ENCODE peak calls at places on chromosomes 2 and 18, in nine cellular contexts. K is NCI-H2029; L is GM04504; H is choroid plexus epithelial cell; Y is NCI-H1092 treated with DMSO at 0.1 percent for 48 hours; Q is GM13976; F is right atrium auricular region; S is central memory CD4-positive, alpha-beta T cell; G is tibial nerve. O is an unnamed sample.

GRCh38 chr2:135829420-135829983 is 7.5 kb downstream of the LCT start:
- DNase-seq in K (peak), L (no peak), H (no peak), Y (peak), Q (no peak), F (no peak), S (no peak), G (no peak), O (no peak)

GRCh38 chr2:192813341-192813740 is 618.6 kb upstream of the TMEFF2 start:
- DNase-seq in K (no peak), L (no peak), H (no peak), Y (no peak), Q (no peak), F (no peak), S (no peak), G (no peak), O (no peak)

GRCh38 chr2:45938649-45939511 is 287.4 kb downstream of the PRKCE start:
- DNase-seq in K (no peak), L (peak), H (peak), Y (no peak), Q (no peak), F (peak), S (no peak), G (peak), O (no peak)

GRCh38 chr2:44805391-44805790 is 136.1 kb upstream of the SIX3 start:
- DNase-seq in K (no peak), L (no peak), H (no peak), Y (no peak), Q (no peak), F (no peak), S (no peak), G (no peak), O (no peak)

GRCh38 chr18:12010187-12010802 is 29.0 kb downstream of the IMPA2 start:
- DNase-seq in K (peak), L (no peak), H (no peak), Y (no peak), Q (no peak), F (no peak), S (no peak), G (no peak), O (no peak)

GRCh38 chr2:139177041-139177440 is 396.9 kb upstream of the NXPH2 start:
- DNase-seq in K (no peak), L (no peak), H (no peak), Y (peak), Q (no peak), F (no peak), S (no peak), G (no peak), O (no peak)

GRCh38 chr2:53905396-53905795 is 45.6 kb upstream of the GPR75 start:
- DNase-seq in K (no peak), L (no peak), H (no peak), Y (no peak), Q (no peak), F (no peak), S (no peak), G (no peak), O (no peak)

GRCh38 chr2:82790277-82791021 is 1668.6 kb downstream of the SUCLG1 start:
- DNase-seq in K (peak), L (peak), H (peak), Y (peak), Q (no peak), F (no peak), S (no peak), G (no peak), O (no peak)

GRCh38 chr2:72932045-72932444 is 14.7 kb downstream of the EMX1 start:
- DNase-seq in K (no peak), L (no peak), H (peak), Y (no peak), Q (no peak), F (no peak), S (no peak), G (no peak), O (no peak)

GRCh38 chr2:215506604-215506990 is 70.7 kb upstream of the FN1 start:
- DNase-seq in K (no peak), L (no peak), H (no peak), Y (no peak), Q (no peak), F (no peak), S (no peak), G (no peak), O (no peak)

GRCh38 chr2:190640124-190640523 is 8.8 kb upstream of the NAB1 start:
- DNase-seq in K (no peak), L (no peak), H (peak), Y (no peak), Q (no peak), F (no peak), S (no peak), G (no peak), O (no peak)

GRCh38 chr2:118803012-118803411 is 44.4 kb downstream of the EN1 start:
- DNase-seq in K (no peak), L (no peak), H (no peak), Y (no peak), Q (no peak), F (no peak), S (no peak), G (no peak), O (no peak)

GRCh38 chr2:224407241-224407680 is 5.4 kb upstream of the FAM124B start:
- DNase-seq in K (no peak), L (no peak), H (no peak), Y (no peak), Q (no peak), F (no peak), S (no peak), G (no peak), O (no peak)

GRCh38 chr2:195021704-195022513 is 635.1 kb upstream of the SLC39A10 start:
- DNase-seq in K (no peak), L (no peak), H (no peak), Y (no peak), Q (no peak), F (no peak), S (no peak), G (no peak), O (no peak)

GRCh38 chr18:26978812-26979341 is 113.4 kb upstream of the AQP4 start:
- DNase-seq in K (no peak), L (no peak), H (no peak), Y (no peak), Q (peak), F (no peak), S (no peak), G (no peak), O (no peak)

GRCh38 chr2:177906041-177906718 is 166.4 kb downstream of the PDE11A start:
- DNase-seq in K (peak), L (peak), H (peak), Y (peak), Q (peak), F (no peak), S (peak), G (peak), O (peak)

GRCh38 chr18:65477450-65477849 is 273.4 kb upstream of the CDH7 start:
- DNase-seq in K (no peak), L (no peak), H (no peak), Y (no peak), Q (no peak), F (no peak), S (no peak), G (no peak), O (no peak)

GRCh38 chr2:94875064-94875819 is 4.0 kb downstream of the TEKT4 start:
- DNase-seq in K (no peak), L (no peak), H (no peak), Y (no peak), Q (no peak), F (no peak), S (no peak), G (no peak), O (no peak)

GRCh38 chr2:33859791-33860461 is 260.8 kb upstream of the FAM98A start:
- DNase-seq in K (no peak), L (no peak), H (no peak), Y (no peak), Q (no peak), F (no peak), S (no peak), G (no peak), O (no peak)

GRCh38 chr2:139427164-139427563 is 647.0 kb upstream of the NXPH2 start:
- DNase-seq in K (no peak), L (no peak), H (no peak), Y (no peak), Q (no peak), F (no peak), S (no peak), G (no peak), O (no peak)

GRCh38 chr2:88066543-88066942 is 1.1 kb upstream of the SMYD1 start:
- DNase-seq in K (no peak), L (no peak), H (no peak), Y (no peak), Q (no peak), F (no peak), S (no peak), G (no peak), O (no peak)

GRCh38 chr2:43223412-43224040 is 2.9 kb downstream of the ZFP36L2 start:
- DNase-seq in K (no peak), L (no peak), H (peak), Y (no peak), Q (no peak), F (no peak), S (peak), G (no peak), O (no peak)

GRCh38 chr18:48991299-48992055 is 40.7 kb upstream of the SMAD7 start:
- DNase-seq in K (no peak), L (no peak), H (no peak), Y (no peak), Q (peak), F (no peak), S (no peak), G (no peak), O (no peak)

GRCh38 chr2:88831792-88832248 is 140.3 kb downstream of the RPIA start:
- DNase-seq in K (no peak), L (no peak), H (peak), Y (no peak), Q (peak), F (no peak), S (no peak), G (no peak), O (no peak)

GRCh38 chr2:145273840-145274239 is 753.9 kb upstream of the ZEB2 start:
- DNase-seq in K (no peak), L (no peak), H (no peak), Y (no peak), Q (no peak), F (no peak), S (no peak), G (no peak), O (no peak)

GRCh38 chr2:144099746-144100438 is 420.0 kb downstream of the ZEB2 start:
- DNase-seq in K (no peak), L (no peak), H (peak), Y (no peak), Q (peak), F (no peak), S (no peak), G (no peak), O (no peak)

GRCh38 chr18:6743988-6744387 is 14.5 kb downstream of the ARHGAP28 start:
- DNase-seq in K (no peak), L (no peak), H (no peak), Y (no peak), Q (no peak), F (no peak), S (no peak), G (no peak), O (no peak)

GRCh38 chr2:186559848-186560247 is 30.0 kb upstream of the ITGAV start:
- DNase-seq in K (no peak), L (no peak), H (no peak), Y (no peak), Q (no peak), F (no peak), S (no peak), G (no peak), O (no peak)

GRCh38 chr2:48479923-48480322 is 50.0 kb upstream of the STON1 start:
- DNase-seq in K (no peak), L (no peak), H (no peak), Y (peak), Q (no peak), F (no peak), S (no peak), G (no peak), O (no peak)

GRCh38 chr2:191270303-191271178 is 25.3 kb downstream of the MYO1B start:
- DNase-seq in K (no peak), L (no peak), H (no peak), Y (no peak), Q (no peak), F (no peak), S (no peak), G (no peak), O (no peak)

O was measured in stimulated activated CD4-positive, alpha-beta T cell treated with anti-CD3 and anti-CD28 coated beads, TNF-alpha, amount 100 ng/mL, for 1 hour.